ENCODE peak calls at places on chromosomes 3 and 15, in four cellular contexts. X is H1, K is HepG2, A is K562. R is an unnamed sample.

GRCh38 chr3:161496508-161496907 is at the start of gene OTOL1:
- DNase-seq in X (no peak), K (no peak), A (no peak), R (no peak)

GRCh38 chr15:82952156-82953081 is at the start of gene HOMER2:
- DNase-seq in X (no peak), K (peak; percentile 10), A (peak; percentile 68), R (no peak)

GRCh38 chr15:96046620-96047240 is 283.8 kb upstream of the NR2F2 start:
- DNase-seq in X (no peak), K (no peak), A (no peak), R (no peak)

GRCh38 chr3:141452045-141452444 is 34.8 kb upstream of the RASA2 start:
- DNase-seq in X (no peak), K (peak; percentile 59), A (peak; percentile 34), R (peak; percentile 80)

GRCh38 chr3:175192536-175192935 is 333.4 kb downstream of the NAALADL2 start:
- DNase-seq in X (no peak), K (no peak), A (no peak), R (no peak)

GRCh38 chr3:39849992-39850706 is 40.7 kb downstream of the MYRIP start:
- DNase-seq in X (no peak), K (no peak), A (no peak), R (no peak)

GRCh38 chr3:167102071-167102470 is 278.0 kb downstream of the ZBBX start:
- DNase-seq in X (no peak), K (peak; percentile 3), A (no peak), R (no peak)

GRCh38 chr15:60079210-60079609 is 75.1 kb downstream of the FOXB1 start:
- DNase-seq in X (no peak), K (no peak), A (no peak), R (no peak)

GRCh38 chr3:188449421-188449820 is 295.5 kb downstream of the LPP start:
- DNase-seq in X (no peak), K (no peak), A (no peak), R (no peak)

GRCh38 chr3:60755094-60755493 is 496.2 kb downstream of the FHIT start:
- DNase-seq in X (no peak), K (peak; percentile 31), A (no peak), R (no peak)

GRCh38 chr3:71388535-71389120 is 194.9 kb downstream of the FOXP1 start:
- DNase-seq in X (no peak), K (no peak), A (no peak), R (no peak)

GRCh38 chr3:173584834-173585831 is 187.6 kb downstream of the NLGN1 start:
- DNase-seq in X (no peak), K (no peak), A (no peak), R (no peak)

GRCh38 chr15:99361541-99362185 is 110.4 kb downstream of the LRRC28 start:
- DNase-seq in X (no peak), K (no peak), A (peak; percentile 12), R (no peak)

GRCh38 chr15:96340611-96341464 is 10.3 kb downstream of the NR2F2 start:
- DNase-seq in X (no peak), K (no peak), A (no peak), R (no peak)

GRCh38 chr3:158101330-158102218 is 4.6 kb downstream of the SHOX2 start:
- DNase-seq in X (no peak), K (no peak), A (no peak), R (no peak)

GRCh38 chr15:41276821-41277220 is 45.8 kb downstream of the CHP1 start:
- DNase-seq in X (no peak), K (no peak), A (no peak), R (no peak)

GRCh38 chr15:35499723-35500122 is 46.2 kb downstream of the DPH6 start:
- DNase-seq in X (no peak), K (no peak), A (no peak), R (no peak)

GRCh38 chr3:115500795-115501194 is 122.5 kb upstream of the GAP43 start:
- DNase-seq in X (no peak), K (no peak), A (no peak), R (no peak)

GRCh38 chr15:45021331-45021730 is 1.7 kb upstream of the SORD start:
- DNase-seq in X (no peak), K (no peak), A (no peak), R (no peak)

GRCh38 chr15:45022871-45023658 is at the start of gene SORD:
- DNase-seq in X (peak; percentile 87), K (peak; percentile 86), A (peak; percentile 99), R (no peak)

GRCh38 chr15:45026646-45027045 is 3.7 kb downstream of the SORD start:
- DNase-seq in X (no peak), K (no peak), A (no peak), R (no peak)

GRCh38 chr15:45027220-45027619 is 4.2 kb downstream of the SORD start:
- DNase-seq in X (no peak), K (no peak), A (no peak), R (no peak)

GRCh38 chr15:45023659-45024320 is 795 bp downstream of the SORD start:
- DNase-seq in X (no peak), K (no peak), A (no peak), R (no peak)
- H2AFZ ChIP-seq in X (peak overlapping the region; percentile 31), K (no peak overlapping the region), A (peak overlapping the region; percentile 97), R (peak overlapping the region; percentile 98)

GRCh38 chr3:76728411-76728810 is 311.5 kb upstream of the ROBO2 start:
- DNase-seq in X (no peak), K (no peak), A (no peak), R (no peak)

GRCh38 chr3:76724075-76724474 is 315.8 kb upstream of the ROBO2 start:
- DNase-seq in X (no peak), K (no peak), A (no peak), R (no peak)

GRCh38 chr3:76724706-76725105 is 315.2 kb upstream of the ROBO2 start:
- DNase-seq in X (no peak), K (no peak), A (no peak), R (no peak)

GRCh38 chr3:76723366-76723765 is 316.5 kb upstream of the ROBO2 start:
- DNase-seq in X (no peak), K (no peak), A (no peak), R (no peak)

DNA sequence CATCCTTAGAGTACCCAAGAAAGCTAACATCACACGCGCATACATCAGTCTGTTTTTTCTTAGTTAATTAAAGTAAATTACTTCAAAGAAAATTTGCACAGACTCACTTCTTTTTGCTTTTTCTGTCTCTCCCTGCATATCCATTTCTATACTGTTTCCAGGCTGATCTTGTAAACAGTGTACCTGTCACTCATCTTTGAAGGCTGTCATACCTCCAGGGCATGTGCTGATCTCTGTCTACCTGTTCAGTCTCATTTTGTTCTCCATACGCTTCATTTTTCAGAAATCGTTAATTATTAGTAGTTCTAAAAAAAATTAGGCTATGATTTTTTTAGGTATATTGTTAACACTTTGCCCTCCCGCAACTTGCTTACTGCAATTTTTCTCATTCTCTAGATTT is 313.9 kb upstream of the ROBO2 start:
- DNase-seq in X (no peak), K (no peak), A (no peak), R (no peak)
- TF ChIP-seq EP300 in X (no peak), K (no peak), A (no peak), R (no peak)

DNA sequence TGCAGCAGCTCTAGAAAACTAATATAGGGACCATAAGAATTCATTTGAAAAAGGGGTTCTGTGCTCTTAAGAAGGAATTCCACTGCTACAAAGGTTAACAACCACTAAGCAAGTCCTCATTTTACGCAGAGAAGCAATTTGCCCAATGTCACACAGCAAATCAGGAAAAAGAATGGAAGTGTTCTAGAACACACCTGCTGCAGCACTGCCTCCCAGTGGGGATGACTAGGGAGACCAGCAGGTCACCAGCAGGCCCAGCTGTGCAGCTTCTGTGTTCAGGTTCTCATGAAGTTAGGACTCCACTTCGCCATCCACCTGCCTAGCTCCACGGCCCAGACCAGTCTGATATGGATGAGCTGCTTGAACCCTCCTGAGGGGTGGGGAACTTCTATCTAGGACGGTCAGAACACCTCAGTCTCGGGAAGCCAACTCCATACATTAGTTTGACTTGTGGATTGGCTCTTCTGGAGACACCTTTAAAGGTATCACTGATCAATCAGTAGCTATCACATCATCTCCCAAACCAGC is 18.6 kb downstream of the POMGNT2 start:
- DNase-seq in X (no peak), K (no peak), A (no peak), R (no peak)
- TF ChIP-seq CBX5 in X (no peak), K (no peak), A (no peak), R (no peak)

GRCh38 chr15:27028836-27029482 is 58.0 kb downstream of the GABRG3 start:
- DNase-seq in X (no peak), K (no peak), A (no peak), R (no peak)

GRCh38 chr15:27027229-27027628 is 56.2 kb downstream of the GABRG3 start:
- DNase-seq in X (no peak), K (no peak), A (no peak), R (no peak)

GRCh38 chr15:27019687-27020086 is 48.7 kb downstream of the GABRG3 start:
- DNase-seq in X (no peak), K (no peak), A (no peak), R (no peak)

DNA sequence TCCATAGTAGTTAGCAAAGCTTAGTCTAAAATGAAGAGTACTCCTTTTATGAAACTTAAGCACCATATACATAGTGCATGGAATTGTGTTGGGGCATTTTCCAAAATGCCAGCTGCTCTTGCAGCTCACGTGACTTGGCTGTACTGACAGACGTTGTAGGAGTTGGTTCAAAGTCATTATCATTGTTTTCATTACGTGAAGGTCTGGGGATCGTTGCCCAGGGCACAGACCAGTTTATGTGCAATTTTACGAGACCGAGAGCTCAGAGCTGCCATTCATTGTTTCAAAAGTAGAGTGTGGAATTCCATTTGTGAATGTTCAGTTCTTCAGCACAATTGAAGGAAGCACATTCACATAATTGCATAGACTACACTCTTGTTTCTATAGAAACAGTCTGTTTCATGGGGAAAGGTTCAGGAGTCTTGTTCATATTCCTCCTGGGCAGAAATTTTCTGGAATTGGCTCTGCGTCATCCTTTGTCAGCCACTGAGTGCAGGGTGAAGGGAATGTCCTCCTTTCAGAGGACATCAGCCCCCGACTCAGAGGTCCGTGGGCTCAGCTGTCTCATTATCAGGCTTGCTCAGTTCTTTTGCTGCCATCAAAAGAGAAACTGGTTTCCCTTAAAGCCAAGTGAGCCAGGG is 54.5 kb downstream of the GABRG3 start:
- DNase-seq in X (no peak), K (no peak), A (no peak), R (no peak)
- H2AFZ ChIP-seq in X (no peak overlapping the region), K (no peak overlapping the region), A (no peak overlapping the region), R (no peak overlapping the region)

GRCh38 chr3:129249284-129250065 is at the start of gene COPG1:
- DNase-seq in X (peak; percentile 73), K (peak; percentile 81), A (peak; percentile 91), R (peak; percentile 72)
- TF ChIP-seq EP300 in X (no peak), K (no peak), A (peak; percentile 13), R (no peak)

DNA sequence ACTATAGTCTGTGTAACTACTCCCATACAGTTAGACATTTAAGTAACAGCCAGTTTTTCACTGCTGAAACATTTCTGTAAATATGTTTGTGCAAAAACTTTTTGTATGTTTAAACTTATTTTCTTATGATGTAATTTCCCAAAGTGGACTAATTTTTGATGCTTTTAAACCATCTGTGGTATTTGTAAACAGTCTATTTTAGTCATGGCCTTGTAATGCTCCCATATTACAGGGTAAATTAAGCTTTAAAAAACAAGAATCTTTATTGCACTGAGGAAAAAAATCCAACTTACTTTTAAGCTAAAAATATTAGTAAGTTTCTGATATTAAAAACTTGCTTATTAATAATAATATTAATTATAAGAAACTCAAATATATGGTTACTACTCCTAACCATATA is 13.5 kb downstream of the CCDC14 start:
- DNase-seq in X (no peak), K (no peak), A (no peak), R (no peak)
- TF ChIP-seq CBX5 in X (no peak), K (no peak), A (no peak), R (no peak)

R was measured in GM12878.